ENCODE peak calls at places on chromosomes 11 and 22, in ten cellular contexts. S, Y, H, Q, M, K, X, F, N and J are unnamed samples.
A peak's percentile ranks its signal among the peaks of the same experiment; 100 is the strongest.

GRCh38 chr11:46894506-46894905 is 23.8 kb downstream of the LRP4 start:
- DNase-seq in X (no peak), K (no peak), M (no peak), Y (no peak), H (peak; percentile 13), S (no peak), N (no peak), Q (no peak), F (no peak), J (no peak)

GRCh38 chr22:29710922-29711593 is 8.7 kb upstream of the CABP7 start:
- DNase-seq in Q (no peak), F (no peak), S (no peak), K (peak; percentile 77), X (no peak), M (no peak), H (peak; percentile 41), Y (no peak), N (no peak), J (no peak)

GRCh38 chr11:78820722-78821121 is 246.1 kb upstream of the NARS2 start:
- DNase-seq in S (no peak), N (no peak), F (no peak), H (no peak), K (no peak), M (no peak), Y (no peak), X (no peak), Q (no peak), J (peak; percentile 49)

GRCh38 chr11:110490886-110491285 is 61.1 kb downstream of the FDX1 start:
- DNase-seq in Y (no peak), S (no peak), K (no peak), H (no peak), Q (peak; percentile 90), N (no peak), X (no peak), M (no peak), F (no peak), J (no peak)

GRCh38 chr22:27125539-27125938 is 468.2 kb downstream of the MIAT start:
- DNase-seq in M (no peak), K (no peak), S (no peak), X (no peak), Q (no peak), Y (no peak), F (no peak), H (no peak), N (no peak), J (no peak)

GRCh38 chr11:75147875-75148263 is 3.0 kb upstream of the SLCO2B1 start:
- DNase-seq in Y (no peak), X (no peak), F (no peak), M (peak; percentile 82), S (no peak), Q (no peak), H (no peak), N (no peak), K (no peak), J (peak; percentile 83)

GRCh38 chr11:9090488-9091043 is 833 bp downstream of the SCUBE2 start:
- DNase-seq in F (no peak), Y (no peak), Q (no peak), X (no peak), H (no peak), M (no peak), N (no peak), K (no peak), S (no peak), J (no peak)

GRCh38 chr22:46770726-46771125 is 8.3 kb downstream of the TBC1D22A start:
- DNase-seq in M (peak; percentile 80), Q (no peak), N (peak; percentile 62), Y (no peak), H (no peak), S (no peak), F (no peak), X (no peak), K (no peak), J (no peak)

GRCh38 chr11:109424893-109425292 is 2.9 kb downstream of the C11orf87 start:
- DNase-seq in F (peak; percentile 89), N (peak; percentile 8), K (peak; percentile 49), X (no peak), M (no peak), Q (no peak), S (no peak), H (no peak), Y (no peak), J (no peak)

GRCh38 chr22:35802885-35803284 is 85.2 kb downstream of the APOL5 start:
- DNase-seq in Y (no peak), N (no peak), Q (no peak), K (no peak), F (no peak), H (no peak), M (no peak), S (no peak), X (no peak), J (no peak)

GRCh38 chr22:42468841-42469240 is 36.6 kb upstream of the NFAM1 start:
- DNase-seq in Y (no peak), Q (peak; percentile 44), M (no peak), X (no peak), S (no peak), F (no peak), H (no peak), K (no peak), N (no peak), J (no peak)

GRCh38 chr11:21820176-21820575 is 372.7 kb upstream of the ANO5 start:
- DNase-seq in Q (no peak), M (no peak), H (no peak), S (no peak), F (no peak), N (no peak), Y (no peak), K (no peak), X (no peak), J (no peak)

GRCh38 chr11:77046060-77046501 is 11.9 kb downstream of the B3GNT6 start:
- DNase-seq in K (peak; percentile 65), N (peak; percentile 34), S (no peak), Q (peak; percentile 5), Y (peak; percentile 57), F (peak; percentile 82), M (no peak), H (no peak), X (peak; percentile 31), J (peak; percentile 85)

GRCh38 chr11:15665368-15665871 is 550.7 kb downstream of the INSC start:
- DNase-seq in F (no peak), H (no peak), X (no peak), Y (no peak), K (no peak), N (no peak), Q (peak; percentile 2), M (no peak), S (no peak), J (no peak)

GRCh38 chr11:83367745-83368144 is 81.6 kb upstream of the CCDC90B start:
- DNase-seq in F (no peak), K (no peak), Y (no peak), X (no peak), N (no peak), H (no peak), M (no peak), S (no peak), Q (no peak), J (no peak)

GRCh38 chr11:103730151-103730940 is 306.1 kb upstream of the DDI1 start:
- DNase-seq in Y (no peak), M (no peak), Q (peak; percentile 47), F (no peak), N (no peak), S (no peak), K (no peak), X (no peak), H (no peak), J (no peak)

GRCh38 chr11:297666-298405 is 1.5 kb downstream of the IFITM5 start:
- DNase-seq in S (peak; percentile 37), Q (peak; percentile 46), N (no peak), F (peak; percentile 21), Y (no peak), X (no peak), H (peak; percentile 44), M (peak; percentile 60), K (no peak), J (no peak)

GRCh38 chr11:7077101-7077500 is 11.7 kb upstream of the RBMXL2 start:
- DNase-seq in X (no peak), Q (no peak), H (no peak), N (no peak), M (no peak), F (peak; percentile 71), K (no peak), Y (no peak), S (no peak), J (no peak)

GRCh38 chr11:34174411-34175041 is 69.1 kb downstream of the NAT10 start:
- DNase-seq in M (peak; percentile 90), N (peak; percentile 75), F (peak; percentile 92), Q (peak; percentile 60), S (peak; percentile 77), H (peak; percentile 68), K (peak; percentile 81), Y (peak; percentile 75), X (peak; percentile 69), J (peak; percentile 96)

GRCh38 chr11:27020736-27021135 is 19.9 kb upstream of the BBOX1 start:
- DNase-seq in H (no peak), S (no peak), X (no peak), M (no peak), K (no peak), Q (no peak), N (no peak), F (no peak), Y (no peak), J (no peak)

GRCh38 chr11:82978422-82979099 is 77.0 kb downstream of the DDIAS start:
- DNase-seq in S (no peak), N (no peak), Q (peak; percentile 91), X (no peak), H (no peak), Y (no peak), F (no peak), K (no peak), M (no peak), J (no peak)

GRCh38 chr22:38258895-38259294 is 13.9 kb downstream of the TMEM184B start:
- DNase-seq in M (no peak), H (no peak), Q (peak; percentile 57), K (no peak), S (no peak), F (no peak), X (no peak), Y (no peak), N (no peak), J (no peak)

GRCh38 chr22:20080776-20081654 is 974 bp downstream of the DGCR8 start:
- DNase-seq in Y (no peak), S (no peak), F (no peak), K (peak; percentile 42), H (no peak), X (no peak), M (peak; percentile 60), N (no peak), Q (peak; percentile 71), J (no peak)

GRCh38 chr11:88175004-88175706 is at the start of gene RAB38:
- DNase-seq in M (peak; percentile 50), H (peak; percentile 52), N (no peak), Y (no peak), S (no peak), F (peak; percentile 77), X (no peak), Q (no peak), K (peak; percentile 67), J (peak; percentile 26)

GRCh38 chr11:20158597-20159257 is 1.5 kb downstream of the DBX1 start:
- DNase-seq in Y (peak; percentile 6), H (peak; percentile 29), S (no peak), X (no peak), N (no peak), K (peak; percentile 73), Q (peak; percentile 56), F (peak; percentile 81), M (peak; percentile 69), J (no peak)

GRCh38 chr11:45094958-45095690 is 51.3 kb upstream of the PRDM11 start:
- DNase-seq in H (no peak), K (no peak), F (no peak), Y (no peak), S (no peak), Q (no peak), N (no peak), X (no peak), M (no peak), J (peak; percentile 78)

GRCh38 chr11:115054541-115055538 is 376.5 kb downstream of the NXPE2 start:
- DNase-seq in N (no peak), S (no peak), H (no peak), Q (no peak), M (no peak), F (no peak), K (no peak), Y (no peak), X (no peak), J (no peak)

GRCh38 chr11:44464741-44465140 is 100.7 kb upstream of the CD82 start:
- DNase-seq in S (no peak), X (no peak), M (no peak), Y (no peak), K (no peak), F (no peak), Q (peak; percentile 7), N (peak; percentile 30), H (no peak), J (no peak)